ENCODE peak calls at places on chromosomes 4 and X, in four cellular contexts. P, N, I and T are unnamed samples.

GRCh38 chrX:137031517-137032377 is 2.0 kb downstream of the GPR101 start:
- DNase-seq in P (peak), I (no peak), N (peak), T (no peak)

GRCh38 chr4:6385288-6385687 is 87.1 kb downstream of the PPP2R2C start:
- DNase-seq in I (no peak), P (no peak), N (no peak), T (no peak)

GRCh38 chr4:24768604-24769003 is 26.8 kb upstream of the SOD3 start:
- DNase-seq in I (no peak), N (no peak), P (peak), T (no peak)

GRCh38 chr4:174435981-174436776 is 86.1 kb downstream of the HPGD start:
- DNase-seq in N (no peak), I (no peak), P (no peak), T (no peak)

GRCh38 chr4:127134490-127134889 is 498.3 kb upstream of the INTU start:
- DNase-seq in I (no peak), N (no peak), P (no peak), T (no peak)

GRCh38 chrX:148601034-148601433 is 100.6 kb downstream of the AFF2 start:
- DNase-seq in N (no peak), P (no peak), I (no peak), T (no peak)

GRCh38 chr4:78481180-78481579 is 70.4 kb upstream of the ANXA3 start:
- DNase-seq in N (peak), I (no peak), P (no peak), T (peak)

GRCh38 chr4:98262431-98262830 is 1.2 kb downstream of the RAP1GDS1 start:
- DNase-seq in N (no peak), I (no peak), P (no peak), T (no peak)

GRCh38 chr4:145278341-145279121 is 98.1 kb upstream of the OTUD4 start:
- DNase-seq in P (peak), I (no peak), N (no peak), T (peak)

GRCh38 chr4:73735231-73735630 is 5.1 kb upstream of the CXCL8 start:
- DNase-seq in I (no peak), P (peak), N (no peak), T (no peak)

GRCh38 chrX:12962041-12962504 is 12.8 kb upstream of the TMSB4X start:
- DNase-seq in I (no peak), P (peak), N (no peak), T (no peak)

GRCh38 chr4:13539721-13540445 is 4.4 kb downstream of the NKX3-2 start:
- DNase-seq in I (no peak), N (no peak), P (peak), T (no peak)

GRCh38 chr4:1009647-1010521 is 1.5 kb upstream of the FGFRL1 start:
- DNase-seq in I (no peak), N (no peak), P (peak), T (no peak)

GRCh38 chr4:78949735-78950134 is 10.5 kb upstream of the PAQR3 start:
- DNase-seq in P (no peak), N (no peak), I (no peak), T (no peak)

GRCh38 chrX:34379891-34380290 is 247.8 kb upstream of the FAM47A start:
- DNase-seq in I (no peak), N (no peak), P (no peak), T (no peak)

GRCh38 chr4:8435656-8436121 is 4.8 kb downstream of the ACOX3 start:
- DNase-seq in N (no peak), I (no peak), P (peak), T (no peak)

GRCh38 chr4:6222761-6223292 is 22.5 kb upstream of the JAKMIP1 start:
- DNase-seq in I (no peak), N (no peak), P (no peak), T (no peak)

GRCh38 chr4:70778888-70779422 is 57.2 kb downstream of the RUFY3 start:
- DNase-seq in P (no peak), N (no peak), I (no peak), T (no peak)

GRCh38 chr4:71184195-71184781 is 154.5 kb upstream of the SLC4A4 start:
- DNase-seq in I (peak), P (peak), N (peak), T (peak)

GRCh38 chrX:12978205-12979010 is 3.5 kb downstream of the TMSB4X start:
- DNase-seq in P (peak), N (peak), I (no peak), T (peak)

GRCh38 chrX:3990569-3990968 is 277.1 kb upstream of the PRKX start:
- DNase-seq in I (no peak), N (no peak), P (no peak), T (no peak)

GRCh38 chr4:85725727-85726170 is 250.8 kb downstream of the ARHGAP24 start:
- DNase-seq in N (no peak), P (peak), I (no peak), T (no peak)

GRCh38 chr4:16914208-16914607 is 15.8 kb upstream of the LDB2 start:
- DNase-seq in I (no peak), P (no peak), N (no peak), T (no peak)

GRCh38 chrX:73877687-73878086 is 314.7 kb downstream of the CHIC1 start:
- DNase-seq in N (no peak), I (no peak), P (no peak), T (no peak)

GRCh38 chr4:92172203-92172602 is 131.6 kb upstream of the GRID2 start:
- DNase-seq in N (no peak), P (no peak), I (no peak), T (no peak)

GRCh38 chr4:1578968-1579833 is 104.9 kb downstream of the FAM53A start:
- DNase-seq in P (peak), I (peak), N (peak), T (peak)

GRCh38 chr4:13056630-13057187 is 427.4 kb downstream of the RAB28 start:
- DNase-seq in N (no peak), P (no peak), I (no peak), T (no peak)

GRCh38 chr4:154205471-154205870 is 286.1 kb downstream of the DCHS2 start:
- DNase-seq in N (no peak), I (no peak), P (no peak), T (no peak)

GRCh38 chr4:7462509-7462971 is 27.8 kb upstream of the PSAPL1 start:
- DNase-seq in N (peak), I (peak), P (no peak), T (no peak)

GRCh38 chrX:75107863-75108509 is 48.1 kb downstream of the ABCB7 start:
- DNase-seq in I (no peak), P (no peak), N (no peak), T (no peak)

GRCh38 chrX:154349979-154350378 is 24.5 kb downstream of the FLNA start:
- DNase-seq in N (no peak), P (no peak), I (no peak), T (no peak)

GRCh38 chr4:144699565-144699964 is 53.6 kb downstream of the HHIP start:
- DNase-seq in I (no peak), P (no peak), N (no peak), T (no peak)

GRCh38 chr4:7073526-7074390 is 5.9 kb upstream of the GRPEL1 start:
- DNase-seq in I (peak), P (peak), N (no peak), T (no peak)

GRCh38 chr4:92658318-92658717 is 354.6 kb downstream of the GRID2 start:
- DNase-seq in N (no peak), I (no peak), P (no peak), T (no peak)

GRCh38 chr4:108031427-108032083 is 41.9 kb downstream of the HADH start:
- DNase-seq in I (no peak), P (no peak), N (no peak), T (no peak)

GRCh38 chr4:57355066-57355465 is 244.9 kb upstream of the IGFBP7 start:
- DNase-seq in I (no peak), N (no peak), P (no peak), T (no peak)

GRCh38 chr4:84697615-84698201 is 114.8 kb downstream of the CDS1 start:
- DNase-seq in I (no peak), P (no peak), N (no peak), T (no peak)

GRCh38 chr4:26520728-26521442 is 30.6 kb upstream of the CCKAR start:
- DNase-seq in N (no peak), I (no peak), P (no peak), T (no peak)